ENCODE peak calls at places on chromosomes 7 and 10, in five cellular contexts. One of them, this sample, is unnamed.
A peak's percentile ranks its signal among the peaks of the same experiment; 100 is the strongest.

GRCh38 chr10:404991-405390 is 269.7 kb downstream of the ZMYND11 start:
- DNase-seq in AG04450: no peak
- DNase-seq in AG10803: no peak
- DNase-seq in fibroblast of villous mesenchyme: peak; percentile 12
- DNase-seq in H9: no peak
- DNase-seq in this sample: no peak

GRCh38 chr7:7416031-7416968 is 119.4 kb downstream of the COL28A1 start:
- DNase-seq in fibroblast of villous mesenchyme: peak; percentile 92
- DNase-seq in AG10803: peak; percentile 16
- DNase-seq in AG04450: no peak
- DNase-seq in H9: no peak
- DNase-seq in this sample: peak; percentile 84

GRCh38 chr10:86361134-86362128 is 5.2 kb downstream of the GRID1 start:
- DNase-seq in fibroblast of villous mesenchyme: no peak
- DNase-seq in AG04450: no peak
- DNase-seq in H9: peak; percentile 23
- DNase-seq in AG10803: no peak
- DNase-seq in this sample: no peak

GRCh38 chr10:43221419-43222293 is 45.2 kb downstream of the RASGEF1A start:
- DNase-seq in AG10803: no peak
- DNase-seq in H9: peak; percentile 84
- DNase-seq in fibroblast of villous mesenchyme: no peak
- DNase-seq in AG04450: no peak
- DNase-seq in this sample: no peak

GRCh38 chr7:150879345-150879744 is 27.0 kb downstream of the AOC1 start:
- DNase-seq in AG04450: no peak
- DNase-seq in fibroblast of villous mesenchyme: no peak
- DNase-seq in H9: no peak
- DNase-seq in AG10803: no peak
- DNase-seq in this sample: no peak

GRCh38 chr7:22969010-22969431 is 44.9 kb downstream of the HYCC1 start:
- DNase-seq in AG04450: no peak
- DNase-seq in fibroblast of villous mesenchyme: no peak
- DNase-seq in H9: no peak
- DNase-seq in AG10803: no peak
- DNase-seq in this sample: no peak

GRCh38 chr10:104441601-104442000 is 88.0 kb downstream of the CFAP58 start:
- DNase-seq in AG04450: peak; percentile 68
- DNase-seq in H9: no peak
- DNase-seq in fibroblast of villous mesenchyme: peak; percentile 61
- DNase-seq in AG10803: peak; percentile 92
- DNase-seq in this sample: peak; percentile 63

GRCh38 chr7:150936018-150936417 is 42.1 kb downstream of the KCNH2 start:
- DNase-seq in AG04450: no peak
- DNase-seq in fibroblast of villous mesenchyme: no peak
- DNase-seq in AG10803: no peak
- DNase-seq in H9: no peak
- DNase-seq in this sample: no peak

GRCh38 chr7:98988641-98989040 is 110.3 kb downstream of the TRRAP start:
- DNase-seq in AG10803: no peak
- DNase-seq in AG04450: no peak
- DNase-seq in H9: no peak
- DNase-seq in fibroblast of villous mesenchyme: no peak
- DNase-seq in this sample: no peak

GRCh38 chr7:98232799-98233198 is 19.2 kb downstream of the TECPR1 start:
- DNase-seq in fibroblast of villous mesenchyme: no peak
- DNase-seq in AG10803: no peak
- DNase-seq in AG04450: no peak
- DNase-seq in H9: no peak
- DNase-seq in this sample: no peak

GRCh38 chr10:118809821-118810220 is 55.1 kb upstream of the CACUL1 start:
- DNase-seq in H9: no peak
- DNase-seq in fibroblast of villous mesenchyme: no peak
- DNase-seq in AG10803: no peak
- DNase-seq in AG04450: no peak
- DNase-seq in this sample: no peak

GRCh38 chr10:129621694-129622093 is 154.7 kb downstream of the MGMT start:
- DNase-seq in AG10803: no peak
- DNase-seq in fibroblast of villous mesenchyme: no peak
- DNase-seq in AG04450: no peak
- DNase-seq in H9: no peak
- DNase-seq in this sample: peak; percentile 18

GRCh38 chr10:124517466-124517865 is 55.8 kb downstream of the LHPP start:
- DNase-seq in AG04450: no peak
- DNase-seq in H9: no peak
- DNase-seq in fibroblast of villous mesenchyme: no peak
- DNase-seq in AG10803: no peak
- DNase-seq in this sample: no peak

GRCh38 chr7:83466956-83467355 is 182.0 kb downstream of the SEMA3E start:
- DNase-seq in AG04450: no peak
- DNase-seq in fibroblast of villous mesenchyme: no peak
- DNase-seq in H9: peak; percentile 79
- DNase-seq in AG10803: no peak
- DNase-seq in this sample: peak; percentile 37

GRCh38 chr10:127577376-127577775 is 28.3 kb downstream of the NPS start:
- DNase-seq in H9: no peak
- DNase-seq in AG10803: peak; percentile 14
- DNase-seq in fibroblast of villous mesenchyme: peak; percentile 12
- DNase-seq in AG04450: no peak
- DNase-seq in this sample: peak; percentile 4

GRCh38 chr10:323651-324293 is 188.5 kb downstream of the ZMYND11 start:
- DNase-seq in AG04450: peak; percentile 93
- DNase-seq in fibroblast of villous mesenchyme: peak; percentile 97
- DNase-seq in H9: no peak
- DNase-seq in AG10803: peak; percentile 98
- DNase-seq in this sample: peak; percentile 91

GRCh38 chr10:70913546-70914240 is 25.3 kb upstream of the PCBD1 start:
- DNase-seq in AG10803: no peak
- DNase-seq in AG04450: no peak
- DNase-seq in fibroblast of villous mesenchyme: no peak
- DNase-seq in H9: no peak
- DNase-seq in this sample: no peak

GRCh38 chr7:137546671-137547070 is 203.1 kb upstream of the PTN start:
- DNase-seq in AG10803: peak; percentile 40
- DNase-seq in AG04450: no peak
- DNase-seq in fibroblast of villous mesenchyme: peak; percentile 22
- DNase-seq in H9: no peak
- DNase-seq in this sample: no peak

GRCh38 chr7:54985405-54986360 is 33.1 kb upstream of the EGFR start:
- DNase-seq in AG04450: peak; percentile 44
- DNase-seq in AG10803: peak; percentile 81
- DNase-seq in H9: no peak
- DNase-seq in fibroblast of villous mesenchyme: peak; percentile 60
- DNase-seq in this sample: peak; percentile 93

GRCh38 chr10:59273453-59273852 is 88.9 kb downstream of the FAM13C start:
- DNase-seq in H9: no peak
- DNase-seq in fibroblast of villous mesenchyme: no peak
- DNase-seq in AG04450: no peak
- DNase-seq in AG10803: no peak
- DNase-seq in this sample: no peak

GRCh38 chr10:132562916-132563456 is 25.4 kb downstream of the INPP5A start:
- DNase-seq in AG04450: no peak
- DNase-seq in AG10803: no peak
- DNase-seq in fibroblast of villous mesenchyme: no peak
- DNase-seq in H9: no peak
- DNase-seq in this sample: no peak

DNA sequence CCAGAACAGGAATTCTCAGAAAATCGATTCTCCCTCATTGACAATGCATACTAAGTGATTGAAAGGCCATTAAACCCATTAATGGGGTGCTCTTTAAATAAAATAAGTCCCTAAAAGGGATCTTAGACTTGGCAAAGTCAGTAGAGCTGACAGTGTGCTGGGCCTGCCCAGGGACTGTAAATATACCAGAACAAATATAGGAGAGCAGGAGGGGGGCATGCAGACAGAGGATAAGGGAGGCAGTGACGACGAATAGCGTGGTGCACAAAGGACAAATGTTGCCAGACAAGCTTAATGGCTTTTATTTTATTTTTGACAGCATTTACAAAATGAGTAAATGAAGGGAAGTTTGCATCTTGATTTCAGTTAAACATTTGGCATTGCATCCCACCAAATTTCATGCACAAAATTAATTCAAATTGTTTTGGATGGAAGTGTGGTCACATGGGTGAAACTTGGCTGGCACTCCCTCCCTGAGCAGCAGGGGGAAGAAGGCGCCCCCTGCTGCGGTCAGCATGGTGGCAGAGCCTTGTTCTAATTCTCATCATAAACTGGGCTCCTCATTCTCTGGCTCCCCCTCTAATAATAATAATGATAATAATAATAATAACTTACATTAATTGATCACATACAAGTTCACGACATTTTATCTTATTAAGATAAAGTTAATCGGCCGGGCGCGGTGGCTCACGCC is 215.9 kb downstream of the SNX10 start:
- DNase-seq in AG04450: no peak
- DNase-seq in H9: no peak
- DNase-seq in AG10803: no peak
- DNase-seq in fibroblast of villous mesenchyme: no peak
- DNase-seq in this sample: no peak
- TF ChIP-seq CTCF in AG04450: no peak
- TF ChIP-seq CTCF in H9: peak; percentile 34
- TF ChIP-seq CTCF in AG10803: no peak
- TF ChIP-seq CTCF in fibroblast of villous mesenchyme: no peak
- TF ChIP-seq CTCF in this sample: no peak

GRCh38 chr7:31056775-31057346 is 4.8 kb downstream of the ADCYAP1R1 start:
- DNase-seq in fibroblast of villous mesenchyme: no peak
- DNase-seq in H9: peak; percentile 50
- DNase-seq in AG04450: no peak
- DNase-seq in AG10803: no peak
- DNase-seq in this sample: no peak
- TF ChIP-seq CTCF in fibroblast of villous mesenchyme: no peak
- TF ChIP-seq CTCF in H9: peak; percentile 62
- TF ChIP-seq CTCF in AG04450: no peak
- TF ChIP-seq CTCF in AG10803: no peak
- TF ChIP-seq CTCF in this sample: peak; percentile 45

DNA sequence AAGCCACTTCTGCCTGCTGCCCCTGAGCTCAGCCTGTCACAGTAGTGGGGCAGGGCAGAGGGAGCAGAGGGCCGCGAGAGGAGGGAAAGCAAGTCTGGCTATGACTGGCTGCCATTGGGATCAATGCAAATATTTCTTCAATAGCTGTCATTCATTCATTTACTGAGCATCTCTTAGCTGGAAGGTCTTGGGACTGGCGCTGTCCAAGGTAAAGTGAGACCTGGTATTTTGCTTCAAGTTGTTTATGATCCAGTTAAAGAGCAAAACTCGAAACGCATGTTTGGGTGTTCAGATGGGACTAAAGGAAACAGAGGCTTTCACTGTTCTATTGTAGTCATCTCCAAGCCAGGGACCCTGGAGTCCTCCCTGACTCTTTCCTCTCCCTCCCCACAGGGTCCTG is 47.1 kb upstream of the R3HCC1L start:
- DNase-seq in AG10803: no peak
- DNase-seq in AG04450: no peak
- DNase-seq in fibroblast of villous mesenchyme: no peak
- DNase-seq in H9: no peak
- DNase-seq in this sample: no peak
- TF ChIP-seq CTCF in AG10803: no peak
- TF ChIP-seq CTCF in AG04450: no peak
- TF ChIP-seq CTCF in fibroblast of villous mesenchyme: no peak
- TF ChIP-seq CTCF in H9: no peak
- TF ChIP-seq CTCF in this sample: no peak

DNA sequence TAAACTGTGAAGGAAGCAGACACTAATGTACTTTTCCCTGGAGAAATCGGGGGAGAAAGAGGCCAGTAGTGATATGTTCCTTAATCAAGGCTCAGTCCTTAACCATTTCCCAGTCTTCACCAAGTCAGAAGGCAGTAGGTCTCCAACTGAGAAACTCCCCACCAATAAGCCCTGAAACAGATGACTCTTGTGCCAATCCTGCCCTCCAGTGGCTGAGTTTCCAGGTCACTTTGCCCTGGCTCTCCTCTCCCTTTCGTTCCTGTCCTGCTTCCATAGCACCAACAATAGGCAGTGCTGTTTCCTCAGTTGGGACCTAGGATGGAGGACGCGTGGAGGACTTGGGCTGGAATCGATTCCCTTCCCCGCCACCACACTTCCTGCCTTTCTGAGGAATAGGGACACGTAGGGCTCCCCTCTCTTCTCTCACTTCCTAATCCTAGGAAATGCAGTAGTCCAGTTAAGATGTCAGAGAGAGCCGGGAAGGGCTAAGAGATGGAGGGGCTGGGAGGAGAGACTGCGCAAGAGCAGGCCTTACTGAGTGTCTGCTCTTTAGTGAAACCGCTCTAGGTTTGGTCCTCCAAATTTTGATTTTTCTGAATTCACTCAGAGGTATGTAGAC is 23.4 kb downstream of the ATOH7 start:
- DNase-seq in H9: peak; percentile 93
- DNase-seq in AG10803: peak; percentile 85
- DNase-seq in AG04450: no peak
- DNase-seq in fibroblast of villous mesenchyme: peak; percentile 76
- DNase-seq in this sample: no peak
- TF ChIP-seq CTCF in H9: peak; percentile 87
- TF ChIP-seq CTCF in AG10803: peak; percentile 92
- TF ChIP-seq CTCF in AG04450: peak; percentile 72
- TF ChIP-seq CTCF in fibroblast of villous mesenchyme: peak; percentile 81
- TF ChIP-seq CTCF in this sample: peak; percentile 78

GRCh38 chr7:30596721-30597120 is 2.0 kb downstream of the GARS1 start:
- DNase-seq in AG04450: no peak
- DNase-seq in fibroblast of villous mesenchyme: no peak
- DNase-seq in H9: no peak
- DNase-seq in AG10803: peak; percentile 24
- DNase-seq in this sample: no peak

GRCh38 chr7:30594055-30594539 is 581 bp upstream of the GARS1 start:
- DNase-seq in AG10803: peak; percentile 40
- DNase-seq in H9: peak; percentile 51
- DNase-seq in fibroblast of villous mesenchyme: no peak
- DNase-seq in AG04450: no peak
- DNase-seq in this sample: no peak

GRCh38 chr7:30596043-30596641 is 1.5 kb downstream of the GARS1 start:
- DNase-seq in AG10803: peak; percentile 65
- DNase-seq in H9: no peak
- DNase-seq in fibroblast of villous mesenchyme: peak; percentile 66
- DNase-seq in AG04450: no peak
- DNase-seq in this sample: peak; percentile 8

GRCh38 chr7:30595461-30596042 is 874 bp downstream of the GARS1 start:
- DNase-seq in AG10803: peak; percentile 8
- DNase-seq in H9: no peak
- DNase-seq in fibroblast of villous mesenchyme: no peak
- DNase-seq in AG04450: no peak
- DNase-seq in this sample: peak; percentile 22

GRCh38 chr7:30594540-30595460 is at the start of gene GARS1:
- DNase-seq in AG10803: peak; percentile 92
- DNase-seq in AG04450: peak; percentile 84
- DNase-seq in H9: peak; percentile 87
- DNase-seq in fibroblast of villous mesenchyme: peak; percentile 93
- DNase-seq in this sample: peak; percentile 81
- TF ChIP-seq CTCF in AG10803: no peak
- TF ChIP-seq CTCF in AG04450: no peak
- TF ChIP-seq CTCF in H9: no peak
- TF ChIP-seq CTCF in fibroblast of villous mesenchyme: no peak
- TF ChIP-seq CTCF in this sample: peak; percentile 1

This sample was measured in foreskin keratinocyte.